ENCODE peak calls at places on chromosomes 6 and 20, in four cellular contexts. F is H1, C is neuronal stem cell, V is trophoblast cell. X is an unnamed sample.

GRCh38 chr6:27503436-27504030 is 30.6 kb upstream of the ZNF184 start:
- DNase-seq in C (peak), F (peak), V (peak), X (peak)

GRCh38 chr20:35005463-35005961 is 49.8 kb downstream of the MYH7B start:
- DNase-seq in V (no peak), F (no peak), C (no peak), X (no peak)

GRCh38 chr6:136640132-136640915 is 90.1 kb upstream of the MAP7 start:
- DNase-seq in F (no peak), V (no peak), C (no peak), X (peak)

GRCh38 chr20:37490670-37491350 is 30.2 kb upstream of the NNAT start:
- DNase-seq in F (no peak), V (no peak), C (no peak), X (no peak)

GRCh38 chr6:122995930-122996796 is at the start of gene CLVS2:
- DNase-seq in F (peak), V (peak), C (peak), X (peak)

GRCh38 chr6:131419698-131420097 is 153.3 kb upstream of the ARG1 start:
- DNase-seq in C (no peak), V (no peak), F (no peak), X (no peak)

GRCh38 chr6:144415835-144416237 is 130.7 kb downstream of the UTRN start:
- DNase-seq in V (no peak), F (no peak), C (no peak), X (peak)

GRCh38 chr6:109925060-109925459 is 53.1 kb upstream of the GPR6 start:
- DNase-seq in F (no peak), C (no peak), V (no peak), X (peak)

GRCh38 chr6:148464319-148465010 is 121.8 kb downstream of the SASH1 start:
- DNase-seq in V (peak), F (peak), C (peak), X (peak)

GRCh38 chr6:2765896-2766766 is 938 bp downstream of the WRNIP1 start:
- DNase-seq in C (peak), V (peak), F (no peak), X (peak)

GRCh38 chr6:128179890-128180440 is 279.1 kb upstream of the THEMIS start:
- DNase-seq in F (no peak), V (no peak), C (no peak), X (no peak)

GRCh38 chr6:159254186-159254585 is 85.0 kb downstream of the FNDC1 start:
- DNase-seq in V (no peak), C (no peak), F (no peak), X (no peak)

GRCh38 chr20:62762801-62763368 is 33.4 kb upstream of the MRGBP start:
- DNase-seq in F (no peak), V (no peak), C (no peak), X (no peak)

GRCh38 chr20:34558320-34559202 is at the start of gene MAP1LC3A:
- DNase-seq in F (peak), V (peak), C (peak), X (peak)

GRCh38 chr20:33653900-33654596 is 8.1 kb upstream of the C20orf144 start:
- DNase-seq in F (no peak), C (no peak), V (peak), X (no peak)

GRCh38 chr6:49866485-49866943 is at the start of gene CRISP1:
- DNase-seq in F (no peak), V (no peak), C (no peak), X (no peak)

GRCh38 chr6:111087871-111088667 is 766 bp downstream of the SLC16A10 start:
- DNase-seq in V (no peak), C (peak), F (peak), X (peak)

GRCh38 chr6:83867527-83868161 is 8.2 kb downstream of the CYB5R4 start:
- DNase-seq in V (peak), C (peak), F (no peak), X (peak)

GRCh38 chr6:68575765-68576439 is 59.2 kb upstream of the ADGRB3 start:
- DNase-seq in V (no peak), C (no peak), F (peak), X (no peak)

GRCh38 chr20:38645980-38646858 is 44.6 kb downstream of the ARHGAP40 start:
- DNase-seq in V (peak), F (peak), C (peak), X (peak)

GRCh38 chr6:35181933-35182612 is 31.7 kb upstream of the SCUBE3 start:
- DNase-seq in C (no peak), V (peak), F (peak), X (peak)

GRCh38 chr6:11317885-11318771 is 85.7 kb upstream of the NEDD9 start:
- DNase-seq in C (no peak), F (no peak), V (peak), X (peak)

DNA sequence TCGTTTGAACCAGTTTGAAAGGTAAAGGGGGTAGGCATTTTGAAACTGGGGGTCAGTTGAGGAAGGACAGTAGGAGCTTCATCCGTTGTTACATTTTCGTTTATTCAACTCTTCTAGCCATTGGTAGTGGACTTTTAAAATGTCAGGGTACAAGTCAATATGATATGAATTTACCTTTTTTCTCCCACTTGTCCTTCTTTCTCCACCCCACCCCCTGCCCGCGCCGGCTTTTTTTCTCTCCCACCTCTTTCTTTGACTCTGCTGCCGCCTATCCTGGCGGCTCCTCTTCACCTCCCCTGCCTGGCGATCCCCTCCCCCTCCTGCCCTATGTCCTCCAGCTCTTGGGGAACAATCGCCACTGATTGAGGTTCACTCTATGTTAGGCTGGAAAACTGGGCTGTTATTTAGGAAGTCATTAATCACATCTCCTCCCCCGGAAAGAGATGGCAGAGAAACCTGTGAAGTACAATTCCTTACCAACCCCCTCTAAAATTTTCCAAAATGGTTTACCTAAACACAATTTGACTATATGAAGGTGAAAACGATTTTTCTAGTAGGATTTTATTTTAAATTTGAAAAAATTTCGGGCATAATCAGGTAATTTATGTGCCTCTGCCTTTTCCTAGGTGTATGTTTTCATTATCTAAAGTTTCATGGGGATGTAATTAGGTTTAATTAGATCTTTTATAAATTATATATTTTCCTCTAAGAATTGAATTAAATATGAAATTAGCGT is 812 bp upstream of the LIN28B start:
- DNase-seq in C (peak), V (no peak), F (peak), X (peak)
- H3K4me3 ChIP-seq in C (no peak), V (no peak), F (peak), X (no peak)

GRCh38 chr20:45347297-45347935 is 808 bp downstream of the SDC4 start:
- DNase-seq in V (peak), F (no peak), C (no peak), X (no peak)
- H3K23ac ChIP-seq in V (no peak), F (no peak), C (no peak), X (peak)

GRCh38 chr6:133835901-133836300 is 53.0 kb upstream of the TCF21 start:
- DNase-seq in F (no peak), V (no peak), C (no peak), X (peak)

GRCh38 chr6:133843098-133843497 is 45.8 kb upstream of the TCF21 start:
- DNase-seq in F (no peak), C (no peak), V (no peak), X (no peak)

GRCh38 chr6:133833905-133834304 is 55.0 kb upstream of the TCF21 start:
- DNase-seq in C (no peak), V (no peak), F (no peak), X (peak)

GRCh38 chr6:133834472-133835170 is 54.3 kb upstream of the TCF21 start:
- DNase-seq in V (no peak), F (no peak), C (no peak), X (no peak)

DNA sequence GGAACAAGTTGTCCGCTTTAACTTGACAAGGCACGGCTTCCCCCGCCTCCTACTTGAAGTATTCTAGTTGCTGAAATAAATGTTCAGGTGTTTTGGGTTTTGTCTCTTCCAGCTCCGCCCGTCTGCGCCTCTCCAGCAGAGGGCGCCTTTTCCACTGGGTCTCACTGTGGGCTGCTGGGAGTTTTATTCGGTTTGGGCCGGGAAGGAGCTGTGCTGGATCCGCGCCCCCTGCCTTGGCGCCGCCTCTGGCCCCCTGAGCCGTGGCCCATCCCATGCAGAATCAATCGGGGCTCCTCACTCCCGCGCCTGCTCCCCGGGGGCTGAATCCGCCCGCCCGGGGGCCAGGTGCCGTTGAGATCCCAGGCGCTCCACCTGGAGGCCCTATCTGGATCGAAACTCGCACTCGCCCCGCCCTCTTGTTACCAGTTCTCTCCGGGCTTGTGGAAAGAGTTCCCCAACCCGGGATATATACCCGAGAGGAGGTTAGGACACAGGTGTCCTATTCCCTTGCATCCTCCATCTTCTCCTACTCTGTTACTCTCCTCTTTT is 51.0 kb upstream of the TCF21 start:
- DNase-seq in F (peak), V (peak), C (peak), X (peak)
- H2BK12ac ChIP-seq in F (peak), V (peak), C (no peak), X (peak)

GRCh38 chr6:87879144-87879861 is 168.3 kb upstream of the SPACA1 start:
- DNase-seq in F (no peak), V (no peak), C (no peak), X (no peak)

GRCh38 chr6:87887266-87887665 is 160.4 kb upstream of the SPACA1 start:
- DNase-seq in F (no peak), V (no peak), C (no peak), X (no peak)

GRCh38 chr6:87875781-87876180 is 171.9 kb upstream of the SPACA1 start:
- DNase-seq in C (no peak), F (no peak), V (peak), X (no peak)

GRCh38 chr6:87884203-87884602 is 163.4 kb upstream of the SPACA1 start:
- DNase-seq in C (no peak), F (no peak), V (no peak), X (no peak)

DNA sequence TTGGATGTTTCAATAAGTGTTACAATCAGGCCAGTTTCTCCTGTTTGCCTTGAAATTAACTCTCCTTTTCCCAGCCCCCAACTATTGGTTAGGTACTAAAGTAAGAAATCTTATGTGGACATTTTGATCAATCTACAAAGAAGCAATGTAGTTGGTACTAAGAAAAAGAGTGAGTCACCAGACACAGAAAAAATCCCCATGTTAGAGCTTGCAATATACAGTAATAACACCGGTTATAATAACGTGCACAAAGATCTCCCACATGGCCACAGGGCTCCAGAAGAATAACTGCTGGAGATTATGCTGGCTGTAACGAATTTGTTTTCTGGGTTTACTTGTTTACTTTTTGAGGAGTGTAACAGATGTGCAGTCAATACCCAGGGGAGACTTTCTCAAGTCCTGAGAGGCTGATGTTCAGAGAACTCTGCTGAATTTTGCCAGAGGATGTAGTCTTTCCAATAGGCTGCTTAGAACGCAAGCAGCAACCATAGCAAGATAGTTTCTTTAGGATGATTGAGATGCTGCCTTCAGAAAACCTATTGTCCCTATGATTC is 166.2 kb upstream of the SPACA1 start:
- DNase-seq in C (no peak), V (no peak), F (no peak), X (no peak)
- H3K4me3 ChIP-seq in C (no peak), V (no peak), F (no peak), X (no peak)

DNA sequence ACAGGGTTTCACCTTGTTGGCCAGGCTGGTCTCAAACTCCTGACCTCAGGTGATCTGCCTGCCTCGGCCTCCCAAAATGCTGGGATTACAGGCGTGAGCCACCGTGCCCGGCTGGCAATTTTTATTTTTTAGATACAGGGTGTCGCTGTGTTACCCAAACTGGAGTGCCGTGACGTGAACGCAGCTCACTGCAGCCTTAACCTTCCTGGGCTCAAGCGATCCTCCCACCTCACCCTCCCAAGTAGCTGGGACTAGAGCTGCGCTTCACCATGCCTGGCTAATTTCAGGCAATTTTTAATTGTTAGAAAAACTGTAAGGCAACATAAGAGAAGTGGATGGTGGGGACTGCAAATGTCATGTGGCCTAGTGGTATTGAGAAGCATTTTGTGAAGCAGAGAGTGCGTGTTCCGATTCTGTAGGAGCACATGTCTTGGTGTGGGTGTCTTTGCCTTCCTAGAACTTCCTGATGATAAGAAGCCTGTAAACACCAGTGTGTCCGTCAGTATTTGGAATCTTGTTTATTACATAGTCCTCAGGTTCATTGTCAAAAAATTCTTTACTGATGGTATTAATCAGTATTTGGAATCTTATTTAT is 18.0 kb downstream of the JARID2 start:
- DNase-seq in C (no peak), F (no peak), V (no peak), X (no peak)
- H3K23ac ChIP-seq in C (no peak), F (no peak), V (no peak), X (no peak)